ENCODE peak calls at places on chromosomes 2 and 18, in nine cellular contexts. D is GM23248, T is HCT116, L is neural progenitor cell, P is GM23338, O is MM.1S, F is hepatocyte, R is SK-N-SH, M is PC-3. V is an unnamed sample.

GRCh38 chr2:149329470-149330126 is 789 bp upstream of the LYPD6 start:
- DNase-seq in D (peak; percentile 73), M (peak; percentile 71), R (peak; percentile 83), L (peak; percentile 79), T (peak; percentile 53), F (peak; percentile 82), P (peak; percentile 87), O (peak; percentile 13), V (no peak)

GRCh38 chr2:26274058-26274613 is 29.4 kb downstream of the HADHB start:
- DNase-seq in L (no peak), P (no peak), T (no peak), F (peak; percentile 70), O (no peak), M (peak; percentile 7), R (no peak), D (peak; percentile 94), V (no peak)

GRCh38 chr2:61762292-61762691 is 91.6 kb downstream of the FAM161A start:
- DNase-seq in P (no peak), T (no peak), O (no peak), L (no peak), M (peak; percentile 12), F (no peak), R (no peak), D (peak; percentile 21), V (peak; percentile 15)

GRCh38 chr2:223930002-223930976 is 14.8 kb downstream of the WDFY1 start:
- DNase-seq in T (no peak), F (peak; percentile 54), M (no peak), P (peak; percentile 31), R (peak; percentile 34), L (no peak), O (no peak), D (peak; percentile 16), V (no peak)

GRCh38 chr2:47456851-47457250 is 53.9 kb downstream of the MSH2 start:
- DNase-seq in P (no peak), T (no peak), L (no peak), O (no peak), F (no peak), D (no peak), R (no peak), M (no peak), V (no peak)

GRCh38 chr2:85589166-85589565 is 4.9 kb downstream of the VAMP5 start:
- DNase-seq in F (no peak), L (no peak), P (no peak), O (no peak), R (no peak), T (no peak), M (no peak), D (no peak), V (no peak)

GRCh38 chr18:45825258-45825744 is at the start of gene SIGLEC15:
- DNase-seq in F (no peak), M (no peak), P (no peak), R (no peak), D (no peak), L (no peak), O (no peak), T (no peak), V (no peak)

GRCh38 chr18:50559750-50560680 is at the start of gene MAPK4:
- DNase-seq in P (peak; percentile 71), F (peak; percentile 82), D (peak; percentile 41), O (peak; percentile 73), L (peak; percentile 79), M (no peak), T (no peak), R (peak; percentile 89), V (no peak)

GRCh38 chr2:214651451-214651850 is 158.0 kb downstream of the BARD1 start:
- DNase-seq in D (peak; percentile 52), L (no peak), F (no peak), O (no peak), M (peak; percentile 9), T (no peak), R (no peak), P (no peak), V (no peak)

GRCh38 chr18:55920063-55920462 is 332.1 kb upstream of the TCF4 start:
- DNase-seq in M (peak; percentile 10), D (no peak), T (no peak), P (no peak), R (no peak), F (no peak), O (no peak), L (no peak), V (no peak)

GRCh38 chr2:109699646-109700045 is 85.5 kb downstream of the SOWAHC start:
- DNase-seq in M (no peak), T (no peak), F (peak; percentile 55), O (no peak), D (no peak), P (peak; percentile 9), L (peak; percentile 38), R (no peak), V (no peak)

GRCh38 chr18:8400825-8401224 is 208.4 kb upstream of the RAB12 start:
- DNase-seq in O (no peak), D (no peak), T (no peak), P (no peak), L (no peak), R (no peak), M (no peak), F (no peak), V (no peak)

GRCh38 chr2:203225423-203226039 is 13.3 kb upstream of the CYP20A1 start:
- DNase-seq in L (peak; percentile 42), M (peak; percentile 52), T (peak; percentile 13), F (peak; percentile 17), D (peak; percentile 41), P (peak; percentile 58), R (no peak), O (peak; percentile 29), V (peak; percentile 45)

GRCh38 chr2:31810200-31810917 is 200.4 kb downstream of the MEMO1 start:
- DNase-seq in F (no peak), L (no peak), M (no peak), R (no peak), O (no peak), D (no peak), P (no peak), T (no peak), V (no peak)

GRCh38 chr2:66428986-66429612 is 5.8 kb upstream of the MEIS1 start:
- DNase-seq in D (peak; percentile 79), M (peak; percentile 77), O (peak; percentile 71), F (peak; percentile 67), T (peak; percentile 18), R (peak; percentile 63), P (peak; percentile 83), L (peak; percentile 85), V (peak; percentile 70)

GRCh38 chr2:152466925-152467676 is 132.1 kb downstream of the FMNL2 start:
- DNase-seq in L (no peak), D (peak; percentile 56), F (no peak), M (peak; percentile 51), T (no peak), O (peak; percentile 71), P (no peak), R (no peak), V (peak; percentile 30)

GRCh38 chr2:217045725-217046475 is 186.0 kb upstream of the TNP1 start:
- DNase-seq in F (no peak), L (no peak), R (no peak), M (peak; percentile 50), D (peak; percentile 34), O (no peak), T (no peak), P (no peak), V (no peak)

GRCh38 chr18:23462876-23463275 is 9.8 kb downstream of the RIOK3 start:
- DNase-seq in F (no peak), D (no peak), O (no peak), M (no peak), L (no peak), R (no peak), P (no peak), T (no peak), V (no peak)

GRCh38 chr2:165678882-165679281 is 115.2 kb downstream of the GALNT3 start:
- DNase-seq in L (no peak), T (no peak), D (no peak), O (no peak), M (no peak), F (no peak), P (peak; percentile 27), R (no peak), V (no peak)

GRCh38 chr2:165674780-165675179 is 119.3 kb downstream of the GALNT3 start:
- DNase-seq in M (no peak), L (no peak), O (peak; percentile 71), F (no peak), T (no peak), D (no peak), R (no peak), P (no peak), V (no peak)

DNA sequence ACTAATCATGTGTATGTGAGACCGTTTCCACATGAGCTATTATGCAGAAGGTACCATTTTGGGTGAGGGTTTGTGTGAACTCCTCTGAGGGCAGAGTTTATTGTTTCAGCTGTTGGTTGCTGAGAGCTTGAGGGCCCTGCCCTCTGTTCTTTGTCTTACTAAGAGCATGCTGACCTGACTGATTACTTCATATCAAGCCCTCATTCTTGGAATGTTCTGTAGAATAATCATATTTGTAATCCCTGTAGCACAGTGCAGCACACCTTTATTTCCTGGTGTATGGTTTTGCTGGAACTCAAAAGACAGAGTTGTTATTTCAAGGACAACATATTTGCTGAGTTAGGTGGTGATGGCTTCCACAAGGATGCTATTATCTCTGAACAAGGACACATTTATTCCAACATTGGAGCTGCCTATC is 118.5 kb downstream of the GALNT3 start:
- DNase-seq in O (peak; percentile 49), F (no peak), M (no peak), D (no peak), L (no peak), R (no peak), T (no peak), P (no peak), V (no peak)
- TF ChIP-seq EZH2phosphoT487 in O (no peak), F (no peak), M (no peak), D (no peak), L (no peak), R (no peak), T (no peak), P (no peak), V (no peak)

GRCh38 chr2:24559714-24560113 is 68.7 kb downstream of the NCOA1 start:
- DNase-seq in T (no peak), P (no peak), R (no peak), M (no peak), D (peak; percentile 14), O (no peak), L (no peak), F (no peak), V (no peak)
- H3K27ac ChIP-seq in T (no peak overlapping the region), P (no peak overlapping the region), R (no peak overlapping the region), M (no peak overlapping the region), D (no peak overlapping the region), O (no peak overlapping the region), L (no peak overlapping the region), F (no peak overlapping the region), V (no peak overlapping the region)

DNA sequence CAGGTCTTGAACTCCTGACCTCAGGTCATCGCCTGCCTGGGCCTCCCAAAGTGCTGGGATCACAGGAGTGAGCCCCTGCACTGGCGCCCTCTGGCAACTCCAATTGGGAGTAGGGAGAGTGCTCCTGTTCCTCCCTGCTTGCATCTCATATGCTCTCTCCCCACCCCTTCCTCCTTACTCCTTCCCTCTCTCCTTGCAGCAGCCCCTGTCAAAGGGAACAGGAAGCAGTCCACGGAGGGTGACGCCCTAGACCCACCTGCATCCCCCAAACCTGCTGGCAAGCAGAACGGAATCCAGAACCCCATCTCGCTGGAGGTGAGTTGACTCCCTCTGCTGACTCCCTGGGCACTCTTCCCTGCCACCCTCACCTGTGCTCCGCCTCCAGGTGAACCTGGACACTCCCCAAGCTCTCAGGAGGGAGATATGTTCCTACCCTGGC is 10.7 kb downstream of the ARID5A start:
- DNase-seq in R (no peak), L (no peak), D (no peak), P (peak; percentile 65), O (no peak), F (peak; percentile 3), T (no peak), M (no peak), V (no peak)
- H3K79me2 ChIP-seq in R (peaks cover 2% of the 10 kb centered on the region), L (no peaks in the 10 kb centered on the region), D (peaks cover 40% of the 10 kb centered on the region), P (no peaks in the 10 kb centered on the region), O (peaks cover 83% of the 10 kb centered on the region), F (no peaks in the 10 kb centered on the region), T (no peaks in the 10 kb centered on the region), M (no peaks in the 10 kb centered on the region), V (no peaks in the 10 kb centered on the region)

GRCh38 chr2:2333076-2333475 is 2.0 kb upstream of the MYT1L start:
- DNase-seq in D (no peak), F (no peak), P (no peak), R (peak; percentile 58), M (no peak), O (no peak), T (no peak), L (no peak), V (no peak)
- TF ChIP-seq EZH2phosphoT487 in D (no peak), F (no peak), P (no peak), R (no peak), M (no peak), O (no peak), T (no peak), L (no peak), V (no peak)